ENCODE peak calls at places on chromosomes 7 and 10, in five cellular contexts. L, V, A, X and T are unnamed samples.

GRCh38 chr10:123795196-123795780 is 96.3 kb downstream of the CPXM2 start:
- DNase-seq in L (no peak), V (no peak), A (no peak), X (no peak), T (no peak)

GRCh38 chr10:49393757-49394156 is 2.1 kb downstream of the DRGX start:
- DNase-seq in L (no peak), V (no peak), A (no peak), X (no peak), T (no peak)

GRCh38 chr10:119652361-119652760 is 1.2 kb downstream of the BAG3 start:
- DNase-seq in L (peak; percentile 82), V (peak; percentile 32), A (peak; percentile 70), X (peak; percentile 23), T (peak; percentile 69)

GRCh38 chr7:46162582-46162981 is 241.5 kb upstream of the IGFBP3 start:
- DNase-seq in L (peak; percentile 62), V (no peak), A (peak; percentile 81), X (no peak), T (peak; percentile 41)

GRCh38 chr10:33653584-33654367 is 319.3 kb upstream of the NRP1 start:
- DNase-seq in L (peak; percentile 71), V (no peak), A (peak; percentile 94), X (peak; percentile 75), T (peak; percentile 41)

GRCh38 chr10:112813866-112814596 is 136.0 kb upstream of the TCF7L2 start:
- DNase-seq in L (no peak), V (no peak), A (no peak), X (no peak), T (no peak)

GRCh38 chr7:111089822-111090426 is 1.0 kb upstream of the LRRN3 start:
- DNase-seq in L (peak; percentile 64), V (no peak), A (peak; percentile 44), X (no peak), T (peak; percentile 48)

GRCh38 chr10:49534670-49535381 is 4.1 kb downstream of the ERCC6 start:
- DNase-seq in L (peak; percentile 78), V (no peak), A (peak; percentile 84), X (no peak), T (peak; percentile 8)

GRCh38 chr7:90771281-90771680 is 175.2 kb downstream of the CDK14 start:
- DNase-seq in L (peak; percentile 61), V (no peak), A (peak; percentile 65), X (peak; percentile 38), T (no peak)

GRCh38 chr10:86286591-86287421 is 79.8 kb downstream of the GRID1 start:
- DNase-seq in L (no peak), V (no peak), A (no peak), X (no peak), T (no peak)

GRCh38 chr7:25861704-25862253 is 290.2 kb upstream of the NFE2L3 start:
- DNase-seq in L (no peak), V (no peak), A (no peak), X (no peak), T (no peak)

GRCh38 chr7:2015251-2015871 is 217.4 kb downstream of the MAD1L1 start:
- DNase-seq in L (no peak), V (no peak), A (no peak), X (no peak), T (no peak)

GRCh38 chr7:146054909-146055308 is 61.7 kb upstream of the CNTNAP2 start:
- DNase-seq in L (no peak), V (no peak), A (no peak), X (no peak), T (no peak)

GRCh38 chr10:92751827-92752226 is 62.1 kb downstream of the HHEX start:
- DNase-seq in L (no peak), V (no peak), A (no peak), X (no peak), T (no peak)

GRCh38 chr10:100999742-101000601 is at the start of gene LZTS2:
- DNase-seq in L (no peak), V (peak; percentile 33), A (no peak), X (no peak), T (peak; percentile 5)

GRCh38 chr7:135320277-135320676 is 86.6 kb downstream of the STRA8 start:
- DNase-seq in L (peak; percentile 86), V (peak; percentile 81), A (peak; percentile 88), X (peak; percentile 16), T (peak; percentile 92)

GRCh38 chr10:17831896-17832295 is 22.7 kb downstream of the MRC1 start:
- DNase-seq in L (no peak), V (no peak), A (no peak), X (no peak), T (no peak)

GRCh38 chr7:142714375-142714774 is 34.9 kb upstream of the PRSS1 start:
- DNase-seq in L (no peak), V (no peak), A (no peak), X (no peak), T (no peak)

GRCh38 chr7:141649865-141650499 is 52.0 kb downstream of the DENND11 start:
- DNase-seq in L (peak; percentile 88), V (peak; percentile 45), A (peak; percentile 82), X (peak; percentile 68), T (peak; percentile 77)

GRCh38 chr10:99872367-99873162 is 90.1 kb downstream of the ABCC2 start:
- DNase-seq in L (peak; percentile 47), V (no peak), A (peak; percentile 53), X (no peak), T (peak; percentile 12)

GRCh38 chr7:27175005-27175625 is 995 bp upstream of the HOXA10 start:
- DNase-seq in L (no peak), V (no peak), A (no peak), X (no peak), T (no peak)

GRCh38 chr7:41705109-41705871 is 2.4 kb upstream of the INHBA start:
- DNase-seq in L (peak; percentile 93), V (peak; percentile 64), A (peak; percentile 92), X (peak; percentile 68), T (peak; percentile 84)

GRCh38 chr10:127774771-127775559 is 38.0 kb downstream of the FOXI2 start:
- DNase-seq in L (no peak), V (no peak), A (no peak), X (no peak), T (no peak)

GRCh38 chr10:44961931-44962750 is 2.5 kb downstream of the RASSF4 start:
- DNase-seq in L (no peak), V (no peak), A (no peak), X (no peak), T (no peak)

GRCh38 chr10:122326385-122326784 is 48.1 kb upstream of the PLEKHA1 start:
- DNase-seq in L (no peak), V (no peak), A (no peak), X (no peak), T (no peak)

GRCh38 chr10:127492607-127493250 is 56.4 kb upstream of the NPS start:
- DNase-seq in L (no peak), V (no peak), A (no peak), X (no peak), T (peak; percentile 47)

GRCh38 chr10:70145166-70145665 is 1.3 kb downstream of the TYSND1 start:
- DNase-seq in L (no peak), V (no peak), A (no peak), X (no peak), T (peak; percentile 6)
- TF ChIP-seq CTCF in L (no peak), V (no peak), A (no peak), X (no peak), T (no peak)

DNA sequence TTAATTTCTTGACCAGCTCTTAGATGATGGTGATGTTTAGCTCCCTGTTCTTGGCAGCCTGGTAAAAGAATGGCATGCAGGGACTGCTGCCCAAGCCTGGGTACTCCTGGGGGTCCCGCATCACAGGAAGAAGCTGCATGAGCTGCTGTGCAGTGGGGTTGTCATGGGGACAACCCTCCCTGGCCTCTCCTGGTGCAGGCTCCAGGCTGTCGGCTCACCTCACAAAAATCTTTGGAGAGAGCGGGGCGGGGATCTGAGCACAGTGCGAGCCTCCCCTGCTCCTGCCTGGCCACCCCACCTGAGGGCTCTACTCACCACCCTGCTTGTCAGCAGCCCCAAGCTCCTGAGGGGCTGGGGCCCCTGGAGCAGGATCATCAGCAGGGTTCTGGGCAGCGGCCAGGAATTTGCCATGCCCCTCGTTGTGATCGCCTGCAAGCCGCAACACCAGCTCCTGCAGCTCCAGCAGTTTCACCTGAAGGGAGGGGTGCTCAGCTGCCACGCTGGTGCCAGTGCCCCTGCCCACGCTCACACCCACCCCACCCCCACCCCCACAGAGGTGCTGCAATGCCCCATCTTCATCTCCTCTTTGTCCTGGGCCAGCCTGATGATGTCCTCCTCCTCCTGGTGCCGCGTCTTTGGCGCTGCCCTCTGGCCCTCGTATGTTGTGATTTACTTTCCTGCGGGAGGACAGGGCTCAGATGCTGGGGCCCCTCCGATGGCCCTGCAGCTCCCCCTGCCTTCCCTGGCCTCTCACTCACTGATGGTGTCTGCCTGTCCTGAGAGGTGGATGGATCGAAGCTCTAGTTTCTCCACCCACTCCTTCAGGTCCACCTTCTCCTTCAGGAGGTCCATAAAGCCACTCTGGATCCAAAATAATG is 15.6 kb upstream of the MTPAP start:
- DNase-seq in L (no peak), V (no peak), A (no peak), X (no peak), T (no peak)
- TF ChIP-seq CTCF in L (no peak), V (no peak), A (no peak), X (no peak), T (no peak)

DNA sequence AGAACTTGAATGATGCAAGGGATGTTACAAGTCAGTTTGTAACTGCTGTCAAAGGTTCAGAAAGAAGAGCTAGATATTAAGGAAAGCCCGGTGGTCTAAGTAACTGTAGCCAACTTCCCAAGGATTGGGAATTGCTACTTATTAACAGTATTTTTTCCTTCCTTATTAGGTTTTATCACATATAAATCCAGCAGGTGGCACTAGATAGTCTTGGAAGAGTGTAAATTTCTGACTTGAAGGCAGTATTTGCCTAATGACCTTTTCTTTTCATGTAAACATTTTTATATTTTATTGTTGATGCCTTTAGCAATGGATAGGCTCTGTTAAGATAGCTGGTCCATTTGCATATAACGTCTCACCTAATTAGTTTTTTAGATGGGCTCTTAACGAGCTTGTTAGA is 51.2 kb downstream of the ANLN start:
- DNase-seq in L (peak; percentile 46), V (no peak), A (peak; percentile 35), X (no peak), T (peak; percentile 22)
- TF ChIP-seq CTCF in L (peak; percentile 56), V (peak; percentile 29), A (no peak), X (no peak), T (peak; percentile 24)

GRCh38 chr7:132072873-132073272 is 503.4 kb downstream of the PLXNA4 start:
- DNase-seq in L (no peak), V (no peak), A (no peak), X (no peak), T (no peak)
- TF ChIP-seq CTCF in L (no peak), V (no peak), A (no peak), X (no peak), T (no peak)